ENCODE peak calls at places on chromosome 15, in four cellular contexts. One of them, this sample, is unnamed.

GRCh38 chr15:80560601-80561025 is 134.5 kb upstream of the ABHD17C start:
- DNase-seq in lung: no peak
- DNase-seq in upper lobe of right lung: peak; percentile 48
- DNase-seq in mucosa of descending colon: no peak
- DNase-seq in this sample: no peak

GRCh38 chr15:92909131-92909781 is 9.1 kb downstream of the CHD2 start:
- DNase-seq in lung: no peak
- DNase-seq in mucosa of descending colon: no peak
- DNase-seq in upper lobe of right lung: no peak
- DNase-seq in this sample: no peak

GRCh38 chr15:32682569-32682968 is 35.2 kb upstream of the GREM1 start:
- DNase-seq in lung: no peak
- DNase-seq in mucosa of descending colon: no peak
- DNase-seq in upper lobe of right lung: no peak
- DNase-seq in this sample: no peak

GRCh38 chr15:45134682-45135604 is 5.1 kb downstream of the DUOX1 start:
- DNase-seq in mucosa of descending colon: peak; percentile 61
- DNase-seq in lung: no peak
- DNase-seq in upper lobe of right lung: peak; percentile 71
- DNase-seq in this sample: peak; percentile 79

GRCh38 chr15:38253448-38253847 is 812 bp downstream of the SPRED1 start:
- DNase-seq in mucosa of descending colon: peak; percentile 27
- DNase-seq in upper lobe of right lung: no peak
- DNase-seq in lung: no peak
- DNase-seq in this sample: no peak

GRCh38 chr15:80895965-80896364 is 93.7 kb downstream of the MESD start:
- DNase-seq in mucosa of descending colon: no peak
- DNase-seq in lung: no peak
- DNase-seq in upper lobe of right lung: no peak
- DNase-seq in this sample: no peak

GRCh38 chr15:24954783-24955548 is at the start of the genes SNRPN and SNURF:
- DNase-seq in upper lobe of right lung: peak; percentile 91
- DNase-seq in mucosa of descending colon: peak; percentile 73
- DNase-seq in lung: peak; percentile 71
- DNase-seq in this sample: peak; percentile 76

GRCh38 chr15:88636039-88636438 is 2.8 kb upstream of the ISG20 start:
- DNase-seq in lung: peak; percentile 38
- DNase-seq in mucosa of descending colon: peak; percentile 70
- DNase-seq in upper lobe of right lung: no peak
- DNase-seq in this sample: peak; percentile 88

GRCh38 chr15:68594533-68595259 is 15.9 kb downstream of the CORO2B start:
- DNase-seq in lung: no peak
- DNase-seq in mucosa of descending colon: no peak
- DNase-seq in upper lobe of right lung: no peak
- DNase-seq in this sample: no peak

GRCh38 chr15:101499863-101500713 is 10.6 kb upstream of the PCSK6 start:
- DNase-seq in lung: no peak
- DNase-seq in mucosa of descending colon: peak; percentile 65
- DNase-seq in upper lobe of right lung: no peak
- DNase-seq in this sample: peak; percentile 90

GRCh38 chr15:88897456-88898194 is 2.3 kb upstream of the HAPLN3 start:
- DNase-seq in lung: peak; percentile 87
- DNase-seq in mucosa of descending colon: peak; percentile 85
- DNase-seq in upper lobe of right lung: peak; percentile 91
- DNase-seq in this sample: peak; percentile 82

GRCh38 chr15:73996939-73997338 is 2.4 kb downstream of the PML start:
- DNase-seq in upper lobe of right lung: no peak
- DNase-seq in lung: no peak
- DNase-seq in mucosa of descending colon: no peak
- DNase-seq in this sample: no peak

GRCh38 chr15:27670481-27670880 is 428.6 kb downstream of the OCA2 start:
- DNase-seq in mucosa of descending colon: peak; percentile 9
- DNase-seq in lung: no peak
- DNase-seq in upper lobe of right lung: no peak
- DNase-seq in this sample: no peak

GRCh38 chr15:45863881-45864580 is 229.2 kb downstream of the SQOR start:
- DNase-seq in lung: no peak
- DNase-seq in upper lobe of right lung: no peak
- DNase-seq in mucosa of descending colon: no peak
- DNase-seq in this sample: no peak

GRCh38 chr15:64566629-64567427 is 106.5 kb downstream of the ZNF609 start:
- DNase-seq in mucosa of descending colon: peak; percentile 35
- DNase-seq in upper lobe of right lung: no peak
- DNase-seq in lung: no peak
- DNase-seq in this sample: no peak

GRCh38 chr15:68447976-68448755 is 16.2 kb upstream of the ITGA11 start:
- DNase-seq in upper lobe of right lung: no peak
- DNase-seq in lung: peak; percentile 14
- DNase-seq in mucosa of descending colon: no peak
- DNase-seq in this sample: no peak

GRCh38 chr15:32659340-32659831 is 17.9 kb downstream of the SCG5 start:
- DNase-seq in upper lobe of right lung: no peak
- DNase-seq in lung: no peak
- DNase-seq in mucosa of descending colon: no peak
- DNase-seq in this sample: no peak

GRCh38 chr15:82263350-82263749 is 732 bp downstream of the SAXO2 start:
- DNase-seq in lung: no peak
- DNase-seq in upper lobe of right lung: no peak
- DNase-seq in mucosa of descending colon: no peak
- DNase-seq in this sample: no peak

GRCh38 chr15:64596701-64597468 is 136.5 kb downstream of the ZNF609 start:
- DNase-seq in lung: peak; percentile 60
- DNase-seq in upper lobe of right lung: no peak
- DNase-seq in mucosa of descending colon: no peak
- DNase-seq in this sample: no peak

GRCh38 chr15:45549831-45550230 is 27.3 kb upstream of the SLC30A4 start:
- DNase-seq in mucosa of descending colon: no peak
- DNase-seq in upper lobe of right lung: no peak
- DNase-seq in lung: no peak
- DNase-seq in this sample: no peak

GRCh38 chr15:36884404-36885335 is 215.7 kb downstream of the MEIS2 start:
- DNase-seq in upper lobe of right lung: no peak
- DNase-seq in mucosa of descending colon: no peak
- DNase-seq in lung: no peak
- DNase-seq in this sample: no peak

GRCh38 chr15:35980719-35981118 is 434.8 kb upstream of the DPH6 start:
- DNase-seq in upper lobe of right lung: no peak
- DNase-seq in lung: no peak
- DNase-seq in mucosa of descending colon: no peak
- DNase-seq in this sample: no peak

GRCh38 chr15:81024265-81024875 is 23.6 kb downstream of the TLNRD1 start:
- DNase-seq in upper lobe of right lung: no peak
- DNase-seq in mucosa of descending colon: no peak
- DNase-seq in lung: no peak
- DNase-seq in this sample: no peak

GRCh38 chr15:80984856-80985255 is 4.8 kb downstream of the MESD start:
- DNase-seq in upper lobe of right lung: no peak
- DNase-seq in lung: no peak
- DNase-seq in mucosa of descending colon: peak; percentile 26
- DNase-seq in this sample: no peak

GRCh38 chr15:31472636-31473383 is 146.2 kb downstream of the KLF13 start:
- DNase-seq in upper lobe of right lung: no peak
- DNase-seq in mucosa of descending colon: peak; percentile 51
- DNase-seq in lung: no peak
- DNase-seq in this sample: no peak

GRCh38 chr15:92600902-92601301 is 54.7 kb downstream of the FAM174B start:
- DNase-seq in lung: no peak
- DNase-seq in upper lobe of right lung: no peak
- DNase-seq in mucosa of descending colon: no peak
- DNase-seq in this sample: no peak

GRCh38 chr15:28861031-28861534 is 12.6 kb upstream of the GOLGA6L7 start:
- DNase-seq in upper lobe of right lung: no peak
- DNase-seq in lung: peak; percentile 41
- DNase-seq in mucosa of descending colon: no peak
- DNase-seq in this sample: no peak

GRCh38 chr15:33149919-33150318 is 44.6 kb downstream of the FMN1 start:
- DNase-seq in mucosa of descending colon: no peak
- DNase-seq in lung: no peak
- DNase-seq in upper lobe of right lung: no peak
- DNase-seq in this sample: no peak

GRCh38 chr15:28112962-28113361 is 13.8 kb upstream of the OCA2 start:
- DNase-seq in lung: no peak
- DNase-seq in upper lobe of right lung: peak; percentile 57
- DNase-seq in mucosa of descending colon: no peak
- DNase-seq in this sample: no peak

GRCh38 chr15:55630921-55631320 is 42.8 kb upstream of the PYGO1 start:
- DNase-seq in mucosa of descending colon: no peak
- DNase-seq in lung: no peak
- DNase-seq in upper lobe of right lung: no peak
- DNase-seq in this sample: no peak

GRCh38 chr15:69979783-69980182 is 117.9 kb downstream of the TLE3 start:
- DNase-seq in upper lobe of right lung: no peak
- DNase-seq in lung: no peak
- DNase-seq in mucosa of descending colon: peak; percentile 35
- DNase-seq in this sample: no peak
- H3K4me3 ChIP-seq in upper lobe of right lung: no peak overlapping the region
- H3K4me3 ChIP-seq in lung: no peak overlapping the region
- H3K4me3 ChIP-seq in mucosa of descending colon: no peak overlapping the region
- H3K4me3 ChIP-seq in this sample: no peak overlapping the region

GRCh38 chr15:89937365-89938355 is 24.9 kb upstream of the ARPIN start:
- DNase-seq in mucosa of descending colon: no peak
- DNase-seq in upper lobe of right lung: no peak
- DNase-seq in lung: no peak
- DNase-seq in this sample: no peak

GRCh38 chr15:89936793-89937265 is 24.1 kb upstream of the ARPIN start:
- DNase-seq in mucosa of descending colon: no peak
- DNase-seq in lung: no peak
- DNase-seq in upper lobe of right lung: no peak
- DNase-seq in this sample: no peak

GRCh38 chr15:89932880-89933279 is 20.1 kb upstream of the ARPIN start:
- DNase-seq in upper lobe of right lung: no peak
- DNase-seq in lung: no peak
- DNase-seq in mucosa of descending colon: no peak
- DNase-seq in this sample: no peak

DNA sequence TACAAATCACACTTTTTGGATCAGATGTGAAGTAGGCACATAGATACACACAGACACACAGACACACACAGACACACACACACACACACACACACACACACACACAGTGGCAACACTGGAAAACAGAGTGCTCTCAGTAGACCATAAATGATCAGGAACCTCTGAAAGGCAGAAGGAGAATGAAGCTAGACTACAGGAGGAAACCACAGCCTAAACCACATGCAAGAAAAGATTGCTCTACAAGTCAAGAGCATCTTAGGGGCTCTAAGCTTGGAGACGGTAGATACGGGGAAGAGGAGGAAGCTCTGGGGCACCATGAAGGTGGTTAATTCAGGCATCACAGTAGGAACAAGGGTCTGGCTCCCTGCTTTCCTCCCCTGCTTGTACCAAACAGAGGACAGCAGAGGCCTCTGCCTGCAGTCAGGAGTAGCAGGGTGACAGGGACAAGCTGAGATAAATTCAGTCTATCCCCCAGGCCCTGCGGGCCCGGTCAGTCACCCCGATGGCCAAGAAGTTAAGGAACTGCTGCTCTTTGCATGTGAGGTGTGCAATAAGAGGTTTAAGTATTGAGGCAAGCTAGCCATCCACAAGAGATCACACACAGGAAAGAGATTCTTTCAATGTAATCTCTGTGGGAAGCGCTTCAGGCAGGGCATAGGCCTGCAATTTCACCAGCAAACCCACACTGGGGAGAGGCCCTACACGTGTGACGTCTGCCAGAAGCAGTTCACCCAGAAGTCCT is 23.5 kb upstream of the ARPIN start:
- DNase-seq in upper lobe of right lung: no peak
- DNase-seq in lung: no peak
- DNase-seq in mucosa of descending colon: no peak
- DNase-seq in this sample: no peak
- H3K4me3 ChIP-seq in upper lobe of right lung: no peak overlapping the region
- H3K4me3 ChIP-seq in lung: no peak overlapping the region
- H3K4me3 ChIP-seq in mucosa of descending colon: no peak overlapping the region
- H3K4me3 ChIP-seq in this sample: no peak overlapping the region

DNA sequence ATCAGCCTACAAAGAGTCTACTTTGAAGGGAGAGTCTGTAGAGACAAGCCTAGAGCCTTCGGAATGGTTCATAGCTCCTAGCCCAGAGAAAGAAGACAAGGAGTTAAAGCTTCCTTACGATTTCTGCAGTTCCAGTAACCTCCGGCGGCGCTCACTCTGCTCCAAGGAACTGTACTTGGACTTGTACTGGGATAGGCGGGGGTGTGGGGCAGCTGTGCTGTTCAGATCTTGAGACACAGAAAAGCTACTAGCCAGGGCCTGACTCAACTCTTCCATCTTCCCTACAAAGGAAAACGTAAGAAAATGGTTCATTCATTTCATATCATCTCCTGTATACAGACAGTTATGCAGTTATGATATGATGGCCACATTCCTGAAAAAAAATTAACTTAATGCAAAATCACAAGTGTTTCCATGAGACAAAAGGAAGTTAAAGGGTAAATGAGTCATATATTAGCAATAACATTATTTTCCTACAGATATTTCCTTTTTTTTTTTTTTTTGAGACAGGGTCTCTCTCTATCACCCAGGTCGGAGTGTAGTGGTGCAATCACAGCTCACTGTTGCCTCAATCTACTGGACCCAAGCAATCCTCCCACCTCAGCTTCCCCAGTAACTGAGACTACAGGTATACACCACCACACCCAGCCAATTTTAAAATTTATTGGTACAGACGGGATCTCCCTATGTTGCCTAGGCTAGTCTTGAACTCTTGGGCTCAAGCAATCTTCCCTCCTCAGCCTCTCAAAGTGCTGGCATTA is 4.6 kb downstream of the SNUPN start:
- DNase-seq in mucosa of descending colon: peak; percentile 56
- DNase-seq in upper lobe of right lung: peak; percentile 76
- DNase-seq in lung: peak; percentile 56
- DNase-seq in this sample: peak; percentile 34
- H3K4me3 ChIP-seq in mucosa of descending colon: no peak overlapping the region
- H3K4me3 ChIP-seq in upper lobe of right lung: peak overlapping the region; percentile 12
- H3K4me3 ChIP-seq in lung: no peak overlapping the region
- H3K4me3 ChIP-seq in this sample: no peak overlapping the region

GRCh38 chr15:78642341-78642740 is 1.3 kb upstream of the CHRNB4 start:
- DNase-seq in lung: no peak
- DNase-seq in upper lobe of right lung: no peak
- DNase-seq in mucosa of descending colon: no peak
- DNase-seq in this sample: no peak

GRCh38 chr15:78640527-78640839 is 527 bp downstream of the CHRNB4 start:
- DNase-seq in mucosa of descending colon: no peak
- DNase-seq in lung: no peak
- DNase-seq in upper lobe of right lung: no peak
- DNase-seq in this sample: no peak

GRCh38 chr15:78638658-78639314 is 2.2 kb downstream of the CHRNB4 start:
- DNase-seq in mucosa of descending colon: peak; percentile 80
- DNase-seq in lung: peak; percentile 37
- DNase-seq in upper lobe of right lung: peak; percentile 51
- DNase-seq in this sample: no peak

GRCh38 chr15:78641876-78642275 is 866 bp upstream of the CHRNB4 start:
- DNase-seq in lung: no peak
- DNase-seq in mucosa of descending colon: no peak
- DNase-seq in upper lobe of right lung: no peak
- DNase-seq in this sample: no peak

GRCh38 chr15:78640840-78641733 is at the start of gene CHRNB4:
- DNase-seq in lung: no peak
- DNase-seq in mucosa of descending colon: peak; percentile 28
- DNase-seq in upper lobe of right lung: no peak
- DNase-seq in this sample: no peak
- H3K4me3 ChIP-seq in lung: peak within 1 kb of the TSS; percentile 2
- H3K4me3 ChIP-seq in mucosa of descending colon: no peak within 1 kb of the TSS
- H3K4me3 ChIP-seq in upper lobe of right lung: peak within 1 kb of the TSS; percentile 45
- H3K4me3 ChIP-seq in this sample: peak within 1 kb of the TSS; percentile 11

This sample was measured in pancreas.